ENCODE peak calls at places on chromosomes 6 and 20, in five cellular contexts. J, D, R, L and N are unnamed samples.

GRCh38 chr6:120211955-120212792 is 862.6 kb upstream of the MAN1A1 start:
- DNase-seq in D (no peak), L (no peak), R (peak), J (no peak), N (no peak)

GRCh38 chr6:122449084-122449483 is 22.5 kb downstream of the SERINC1 start:
- DNase-seq in J (no peak), L (no peak), D (no peak), R (no peak), N (no peak)

GRCh38 chr6:13089296-13089994 is 238.9 kb downstream of the TBC1D7 start:
- DNase-seq in D (no peak), L (no peak), J (no peak), R (no peak), N (no peak)

GRCh38 chr6:105651969-105652368 is 249.1 kb upstream of the PREP start:
- DNase-seq in D (no peak), L (no peak), J (no peak), R (no peak), N (no peak)

GRCh38 chr6:145148392-145149175 is 586.7 kb downstream of the EPM2A start:
- DNase-seq in D (no peak), R (peak), J (no peak), L (peak), N (peak)

GRCh38 chr20:8457978-8458377 is 325.9 kb downstream of the PLCB1 start:
- DNase-seq in J (no peak), L (no peak), R (no peak), D (no peak), N (no peak)

GRCh38 chr6:166515072-166515810 is 71.2 kb downstream of the RAMACL start:
- DNase-seq in D (no peak), J (no peak), R (peak), L (no peak), N (peak)

GRCh38 chr6:34418367-34418766 is 7.5 kb downstream of the RPS10 start:
- DNase-seq in L (no peak), R (no peak), D (no peak), J (no peak), N (no peak)

GRCh38 chr20:32457476-32457986 is 99.4 kb downstream of the ASXL1 start:
- DNase-seq in J (peak), R (no peak), L (no peak), D (peak), N (peak)

GRCh38 chr6:50843842-50844241 is 25.2 kb downstream of the TFAP2B start:
- DNase-seq in L (no peak), D (no peak), J (no peak), R (no peak), N (peak)

GRCh38 chr20:48760403-48760889 is 67.4 kb downstream of the PREX1 start:
- DNase-seq in D (no peak), R (no peak), L (no peak), J (no peak), N (no peak)

GRCh38 chr6:85078071-85078470 is 313.7 kb upstream of the TBX18 start:
- DNase-seq in D (no peak), J (no peak), R (peak), L (no peak), N (no peak)

GRCh38 chr6:32692019-32692418 is 25.6 kb upstream of the HLA-DQB1 start:
- DNase-seq in D (peak), R (peak), J (peak), L (peak), N (peak)

GRCh38 chr6:41966214-41966920 is 24.8 kb upstream of the CCND3 start:
- DNase-seq in R (no peak), D (no peak), L (no peak), J (no peak), N (no peak)

DNA sequence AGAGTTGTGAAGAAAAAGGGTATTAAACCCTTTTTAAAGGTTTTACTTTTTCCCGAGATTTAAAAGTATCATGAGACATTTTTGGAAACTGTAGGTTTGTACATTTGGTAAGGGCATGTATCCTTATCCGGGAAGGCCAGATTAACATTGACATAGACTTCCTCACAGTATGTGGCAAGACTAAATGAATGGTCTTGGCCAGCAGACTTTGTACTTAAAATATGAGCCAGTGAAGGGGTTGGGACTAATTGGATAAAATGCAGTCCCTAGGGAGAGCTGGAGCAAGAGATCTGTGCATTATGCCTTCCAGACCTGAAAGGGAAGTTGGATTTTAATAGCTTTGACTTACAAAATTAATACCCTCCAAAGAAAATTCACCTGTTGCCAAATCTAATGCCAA is 60.4 kb upstream of the CCN2 start:
- DNase-seq in J (no peak), D (no peak), L (no peak), R (no peak), N (no peak)
- TF ChIP-seq SUZ12 in J (no peak), D (no peak), L (no peak), R (no peak), N (no peak)

DNA sequence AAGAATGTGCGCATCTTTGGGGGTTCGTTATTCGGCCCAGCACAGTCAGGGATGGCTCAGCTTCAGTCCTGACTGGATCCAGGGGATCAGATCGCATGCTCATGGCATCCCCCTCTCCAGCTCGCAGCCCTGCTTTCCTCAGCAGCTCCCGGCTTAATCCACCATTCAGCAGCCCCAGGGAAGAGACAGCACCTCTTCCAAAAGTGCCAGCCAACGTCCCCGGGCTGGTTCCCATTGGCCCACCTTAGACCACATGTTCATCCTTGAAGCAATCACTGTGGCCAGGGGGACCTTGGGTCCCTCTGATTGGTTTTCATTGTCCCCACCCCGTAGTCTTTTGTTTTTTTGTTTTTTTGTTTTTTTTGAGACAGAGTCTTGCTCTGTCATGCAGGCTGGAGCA is 188.7 kb downstream of the ZMYND8 start:
- DNase-seq in R (no peak), L (no peak), D (no peak), J (no peak), N (no peak)
- TF ChIP-seq SUZ12 in R (no peak), L (no peak), D (no peak), J (no peak), N (no peak)

DNA sequence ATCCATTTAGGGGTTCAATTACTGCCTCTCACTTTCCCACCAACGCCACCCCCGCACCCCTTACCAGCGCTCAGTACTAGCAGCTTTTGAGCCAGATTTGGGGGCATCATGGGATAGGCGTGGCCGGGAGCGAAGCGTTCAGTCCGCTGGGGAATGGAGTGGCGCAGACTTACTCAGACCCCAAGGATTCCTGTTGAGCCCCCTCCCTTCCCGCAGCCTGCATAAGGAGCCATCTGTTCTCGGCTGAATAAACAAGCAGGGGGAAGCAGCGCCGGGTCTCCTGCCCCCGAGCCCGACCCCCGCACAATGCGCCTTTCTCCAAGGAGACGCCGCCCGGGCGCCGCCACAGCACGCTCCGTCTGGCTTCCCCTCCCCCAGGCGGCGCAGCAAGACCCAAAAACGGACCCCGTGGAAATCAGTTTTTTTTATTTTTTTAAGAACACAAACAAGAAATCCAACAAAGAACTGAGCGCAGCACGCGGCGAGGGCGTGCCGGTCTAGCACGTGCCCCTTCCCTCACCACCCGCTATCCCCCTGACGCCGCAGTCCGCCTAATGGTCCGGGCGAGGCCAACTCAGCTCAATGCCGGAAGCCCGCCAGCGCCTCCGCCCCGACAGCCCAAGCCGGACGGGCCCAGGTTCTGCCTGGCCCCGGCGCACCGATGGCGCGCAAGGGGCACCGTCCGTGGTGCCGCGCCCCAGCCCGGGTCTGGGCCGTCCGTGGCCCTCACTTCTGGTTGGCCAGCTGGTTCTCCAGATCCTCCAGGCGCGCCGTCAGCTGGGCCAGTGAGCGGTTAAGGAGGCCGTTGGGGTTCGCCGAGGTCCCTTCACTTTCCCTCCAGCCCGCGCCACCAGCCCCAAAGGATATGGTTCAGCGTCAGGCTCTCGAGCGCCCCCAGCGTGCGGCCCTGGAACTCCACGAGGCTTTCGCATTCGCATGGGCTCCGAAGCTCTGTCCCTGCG is 13.3 kb upstream of the RBPJL start:
- DNase-seq in R (peak), D (peak), J (peak), L (no peak), N (peak)
- TF ChIP-seq SUZ12 in R (no peak), D (no peak), J (no peak), L (no peak), N (no peak)

GRCh38 chr6:165186041-165186440 is 123.4 kb downstream of the C6orf118 start:
- DNase-seq in L (no peak), R (no peak), J (no peak), D (no peak), N (no peak)
- TF ChIP-seq SUZ12 in L (no peak), R (no peak), J (no peak), D (no peak), N (no peak)

DNA sequence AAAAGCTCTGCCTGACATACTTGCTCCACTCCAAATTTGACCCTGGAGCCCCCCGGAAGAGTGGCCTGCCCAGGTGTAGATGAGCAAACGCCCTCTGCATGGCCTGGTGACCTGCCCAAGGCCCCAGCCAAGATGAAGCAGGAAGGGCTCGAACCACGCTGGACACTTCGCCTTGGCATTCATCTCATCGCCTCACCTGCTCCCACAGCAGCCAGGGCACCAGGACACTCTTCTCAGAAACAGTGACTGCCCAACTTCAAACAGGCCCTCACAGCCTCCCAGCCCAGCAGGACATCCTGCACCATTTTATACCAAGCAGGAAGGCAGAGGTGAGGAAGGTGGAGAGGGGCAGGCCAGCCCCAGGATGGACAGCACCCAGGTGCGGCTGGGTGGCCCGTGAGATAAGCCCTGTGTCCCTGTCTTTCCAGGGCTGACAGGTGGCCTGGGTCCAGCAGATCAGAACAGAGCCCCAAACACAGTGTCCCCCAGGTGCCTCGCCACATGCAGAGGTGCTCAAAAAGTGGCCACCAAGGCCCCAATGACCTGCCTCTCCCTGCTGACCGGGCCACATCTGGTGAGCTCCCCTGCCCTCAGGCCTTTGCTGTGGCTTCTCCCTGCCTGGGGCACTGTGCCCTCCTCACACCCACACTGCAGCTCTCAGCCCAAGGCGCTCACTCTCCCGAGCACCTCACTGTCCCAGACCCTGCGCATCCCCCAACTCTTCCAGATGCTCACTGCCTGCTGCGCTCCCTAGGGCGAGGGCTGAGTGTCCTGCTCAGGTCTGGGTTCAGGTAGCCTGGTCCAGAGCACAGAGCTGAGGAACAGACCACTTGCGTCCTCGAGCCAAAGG is 7.2 kb downstream of the ACSS1 start:
- DNase-seq in R (no peak), L (no peak), J (no peak), D (no peak), N (no peak)
- TF ChIP-seq SUZ12 in R (no peak), L (no peak), J (no peak), D (no peak), N (no peak)

GRCh38 chr6:79034865-79035264 is 43.2 kb downstream of the PHIP start:
- DNase-seq in J (no peak), R (no peak), D (no peak), L (peak), N (no peak)

GRCh38 chr6:79030511-79030910 is 47.5 kb downstream of the PHIP start:
- DNase-seq in L (no peak), D (no peak), J (no peak), R (no peak), N (no peak)

GRCh38 chr6:79030023-79030422 is 48.0 kb downstream of the PHIP start:
- DNase-seq in L (no peak), R (no peak), D (no peak), J (no peak), N (no peak)

GRCh38 chr6:79033279-79033678 is 44.8 kb downstream of the PHIP start:
- DNase-seq in J (no peak), R (no peak), D (no peak), L (no peak), N (no peak)

GRCh38 chr6:79031821-79032590 is 46.0 kb downstream of the PHIP start:
- DNase-seq in R (no peak), D (no peak), L (no peak), J (no peak), N (no peak)
- TF ChIP-seq SUZ12 in R (no peak), D (no peak), L (no peak), J (no peak), N (no peak)